ENCODE peak calls at places on chromosomes 6 and 20, in nine cellular contexts. X is adrenal gland; N is CD8-positive, alpha-beta memory T cell; D is ascending aorta; S is CD8-positive, alpha-beta T cell; L is fibroblast of lung; P is upper lobe of right lung; V is mammary epithelial cell; U is pancreas. Q is an unnamed sample. For H3K4me1, the result is how much of the 10 kb centered on the place peaks cover.

GRCh38 chr20:22394583-22394982 is 189.8 kb downstream of the FOXA2 start:
- DNase-seq in V (peak), L (no peak), N (no peak), D (no peak), X (no peak), U (no peak), P (no peak), S (no peak), Q (no peak)

GRCh38 chr20:15889924-15890256 is 683.4 kb downstream of the KIF16B start:
- DNase-seq in U (no peak), V (no peak), D (no peak), X (no peak), L (no peak), N (no peak), P (no peak), S (no peak), Q (no peak)

GRCh38 chr6:149445573-149445972 is 39.2 kb downstream of the ZC3H12D start:
- DNase-seq in N (no peak), S (no peak), V (no peak), D (no peak), P (no peak), L (no peak), U (no peak), X (no peak), Q (no peak)

GRCh38 chr6:27279513-27280063 is 32.1 kb downstream of the PRSS16 start:
- DNase-seq in S (no peak), U (no peak), V (no peak), L (no peak), D (no peak), X (no peak), N (no peak), P (no peak), Q (no peak)

GRCh38 chr6:89140347-89141159 is 5.3 kb upstream of the PM20D2 start:
- DNase-seq in N (no peak), P (no peak), V (peak), L (no peak), X (no peak), U (no peak), S (no peak), D (no peak), Q (no peak)

GRCh38 chr6:17663203-17663602 is 43.5 kb downstream of the NUP153 start:
- DNase-seq in P (no peak), N (no peak), X (no peak), S (no peak), U (no peak), D (no peak), L (no peak), V (no peak), Q (no peak)

GRCh38 chr20:34262488-34263288 is 21.5 kb downstream of the ASIP start:
- DNase-seq in U (no peak), D (no peak), S (no peak), P (peak), L (peak), X (peak), N (no peak), V (no peak), Q (no peak)

GRCh38 chr6:137738197-137738596 is 128.9 kb upstream of the TNFAIP3 start:
- DNase-seq in S (no peak), X (peak), N (no peak), D (no peak), P (no peak), U (no peak), L (peak), V (peak), Q (no peak)

GRCh38 chr6:132401120-132401940 is at the start of gene MOXD1:
- DNase-seq in N (no peak), X (peak), S (no peak), U (peak), L (peak), P (peak), D (no peak), V (peak), Q (no peak)

GRCh38 chr20:45752747-45753146 is 30.6 kb downstream of the SPINT4 start:
- DNase-seq in S (no peak), V (peak), U (no peak), P (no peak), X (no peak), N (no peak), D (no peak), L (peak), Q (no peak)

GRCh38 chr6:154302111-154302752 is 54.4 kb downstream of the IPCEF1 start:
- DNase-seq in N (no peak), X (peak), P (no peak), S (no peak), U (no peak), D (no peak), V (peak), L (peak), Q (no peak)

GRCh38 chr6:17640477-17640917 is 40.4 kb downstream of the FAM8A1 start:
- DNase-seq in V (peak), N (no peak), P (no peak), D (no peak), S (no peak), X (no peak), U (no peak), L (no peak), Q (no peak)

GRCh38 chr6:10272591-10272990 is 142.3 kb downstream of the TFAP2A start:
- DNase-seq in X (no peak), U (no peak), D (no peak), L (peak), S (no peak), P (no peak), N (no peak), V (no peak), Q (no peak)

GRCh38 chr6:140909620-140910019 is 1223.1 kb upstream of the GJE1 start:
- DNase-seq in L (peak), U (no peak), S (no peak), N (no peak), P (no peak), D (no peak), X (no peak), V (no peak), Q (no peak)

GRCh38 chr20:15556869-15557268 is 1016.4 kb downstream of the KIF16B start:
- DNase-seq in V (no peak), N (no peak), S (no peak), P (no peak), D (no peak), L (no peak), U (no peak), X (no peak), Q (no peak)

GRCh38 chr6:43488667-43489276 is 11.4 kb downstream of the TJAP1 start:
- DNase-seq in P (no peak), D (no peak), S (no peak), N (no peak), X (peak), U (no peak), L (peak), V (no peak), Q (no peak)

GRCh38 chr6:136782021-136782770 is 10.1 kb downstream of the MAP3K5 start:
- DNase-seq in V (peak), P (no peak), N (no peak), D (no peak), L (peak), U (no peak), S (no peak), X (no peak), Q (no peak)

GRCh38 chr6:38151580-38152500 is 332.3 kb downstream of the ZFAND3 start:
- DNase-seq in N (no peak), P (peak), D (no peak), S (no peak), U (no peak), L (no peak), V (no peak), X (no peak), Q (no peak)

GRCh38 chr6:35213161-35213823 is 464 bp upstream of the SCUBE3 start:
- DNase-seq in S (no peak), X (no peak), P (no peak), N (no peak), D (no peak), V (no peak), L (no peak), U (no peak), Q (no peak)

GRCh38 chr6:102474041-102474807 is 1080.7 kb downstream of the GRIK2 start:
- DNase-seq in P (no peak), X (no peak), V (no peak), L (no peak), N (no peak), S (no peak), U (no peak), D (no peak), Q (no peak)

GRCh38 chr6:13485923-13486557 is 1.4 kb downstream of the GFOD1 start:
- DNase-seq in V (peak), N (peak), L (peak), S (no peak), D (no peak), X (no peak), P (peak), U (no peak), Q (no peak)

GRCh38 chr6:66605971-66606370 is 898.9 kb upstream of the EYS start:
- DNase-seq in S (no peak), D (no peak), N (no peak), V (no peak), U (no peak), P (no peak), L (no peak), X (no peak), Q (no peak)

GRCh38 chr6:56526860-56527544 is 115.7 kb downstream of the DST start:
- DNase-seq in P (no peak), S (no peak), N (no peak), U (no peak), V (no peak), X (no peak), L (no peak), D (no peak), Q (no peak)

GRCh38 chr6:19035454-19035853 is 648.3 kb downstream of the RNF144B start:
- DNase-seq in N (no peak), L (peak), P (no peak), X (no peak), D (no peak), S (no peak), V (no peak), U (no peak), Q (no peak)

GRCh38 chr6:3518356-3518841 is 61.5 kb upstream of the SLC22A23 start:
- DNase-seq in L (peak), D (no peak), X (no peak), P (no peak), V (peak), N (no peak), U (no peak), S (no peak), Q (no peak)

GRCh38 chr6:94269256-94269655 is 849.9 kb upstream of the EPHA7 start:
- DNase-seq in S (no peak), D (no peak), V (no peak), L (no peak), X (no peak), N (no peak), P (no peak), U (no peak), Q (no peak)

GRCh38 chr6:13354331-13355042 is 26.1 kb upstream of the TBC1D7 start:
- DNase-seq in L (peak), U (no peak), P (no peak), X (no peak), N (no peak), S (no peak), V (no peak), D (no peak), Q (no peak)

GRCh38 chr6:47061631-47062300 is 19.6 kb upstream of the ADGRF1 start:
- DNase-seq in X (peak), U (no peak), P (no peak), S (no peak), N (no peak), L (peak), D (no peak), V (peak), Q (no peak)

GRCh38 chr6:30955367-30956042 is 14.7 kb downstream of the MUCL3 start:
- DNase-seq in S (peak), D (no peak), V (no peak), P (peak), N (peak), X (peak), U (peak), L (peak), Q (peak)

GRCh38 chr20:51377132-51377531 is 165.4 kb downstream of the NFATC2 start:
- DNase-seq in P (peak), X (no peak), L (no peak), S (no peak), V (no peak), N (no peak), D (no peak), U (no peak), Q (no peak)

GRCh38 chr6:23031986-23032385 is 462.6 kb downstream of the HDGFL1 start:
- DNase-seq in S (no peak), P (no peak), V (no peak), N (no peak), D (no peak), X (no peak), U (no peak), L (peak), Q (no peak)

GRCh38 chr20:43916073-43916874 is 1.6 kb downstream of the TOX2 start:
- DNase-seq in U (no peak), N (no peak), P (no peak), L (peak), V (no peak), X (no peak), D (no peak), S (no peak), Q (peak)

GRCh38 chr6:45812937-45813336 is 202.7 kb downstream of the CLIC5 start:
- DNase-seq in D (no peak), N (no peak), U (no peak), L (peak), P (no peak), S (no peak), X (no peak), V (no peak), Q (no peak)

GRCh38 chr20:24779166-24779565 is 169.9 kb upstream of the CST7 start:
- DNase-seq in U (peak), P (peak), N (no peak), X (no peak), V (no peak), L (peak), D (no peak), S (no peak), Q (no peak)

GRCh38 chr20:6562111-6562510 is 205.4 kb upstream of the BMP2 start:
- DNase-seq in X (no peak), S (no peak), V (peak), N (no peak), L (peak), P (no peak), U (no peak), D (no peak), Q (no peak)

GRCh38 chr20:12371955-12372354 is 454.3 kb downstream of the BTBD3 start:
- DNase-seq in S (no peak), D (no peak), L (no peak), U (no peak), X (no peak), N (no peak), V (no peak), P (no peak), Q (no peak)

GRCh38 chr6:90599151-90599550 is 12.3 kb upstream of the MAP3K7 start:
- DNase-seq in S (no peak), L (no peak), X (no peak), V (no peak), D (no peak), P (no peak), U (no peak), N (no peak), Q (no peak)

GRCh38 chr6:80003841-80004198 is 629 bp upstream of the TTK start:
- DNase-seq in V (no peak), P (peak), U (no peak), D (no peak), L (no peak), X (peak), S (peak), N (peak), Q (no peak)

GRCh38 chr20:31831771-31832306 is 12.7 kb downstream of the MYLK2 start:
- DNase-seq in X (no peak), U (no peak), N (no peak), S (no peak), L (no peak), D (no peak), V (no peak), P (no peak), Q (no peak)
- H3K4me1 ChIP-seq in X (under half), U (under half), N (under half), S (under half), L (under half), D (under half), V (under half), P (under half), Q (under half)

DNA sequence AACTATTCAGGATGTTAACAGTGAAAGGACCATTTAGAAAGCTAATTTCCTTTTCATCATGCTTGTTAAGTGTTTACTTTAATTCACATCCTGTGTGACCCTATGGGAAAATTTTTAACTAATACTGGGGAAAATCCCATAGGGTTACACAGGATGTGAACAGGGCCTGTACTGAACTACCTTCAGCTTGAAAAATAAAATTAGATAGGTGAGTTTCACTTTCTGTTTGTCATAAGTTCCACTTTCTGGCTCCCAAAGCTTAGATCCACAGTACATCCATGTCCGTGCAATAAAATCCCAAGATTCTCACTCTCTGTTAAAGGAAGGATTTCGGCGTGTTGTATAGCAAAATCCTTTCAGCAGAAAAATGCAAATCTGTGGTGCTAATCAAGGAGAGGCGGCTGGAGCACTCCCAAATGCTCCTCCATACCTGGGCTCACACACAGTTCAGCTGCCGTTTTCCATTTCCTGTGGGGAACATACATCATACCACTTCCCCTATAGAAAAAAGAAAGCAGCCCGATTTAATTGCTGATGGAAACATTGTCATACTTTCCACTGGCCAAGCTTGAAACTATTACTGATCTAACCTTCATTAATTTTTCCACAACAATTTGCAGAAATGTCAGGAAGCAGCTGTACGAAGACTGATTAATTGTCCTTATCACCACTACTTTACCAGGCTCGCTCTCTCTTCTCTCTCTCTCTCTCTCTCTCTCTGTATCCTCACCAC is 125.2 kb downstream of the HIVEP2 start:
- DNase-seq in S (no peak), U (no peak), X (no peak), V (peak), L (peak), P (no peak), D (no peak), N (peak), Q (peak)
- H3K4me1 ChIP-seq in S (under half), U (under half), X (under half), V (under half), L (under half), P (under half), D (under half), N (half or more), Q (half or more)

DNA sequence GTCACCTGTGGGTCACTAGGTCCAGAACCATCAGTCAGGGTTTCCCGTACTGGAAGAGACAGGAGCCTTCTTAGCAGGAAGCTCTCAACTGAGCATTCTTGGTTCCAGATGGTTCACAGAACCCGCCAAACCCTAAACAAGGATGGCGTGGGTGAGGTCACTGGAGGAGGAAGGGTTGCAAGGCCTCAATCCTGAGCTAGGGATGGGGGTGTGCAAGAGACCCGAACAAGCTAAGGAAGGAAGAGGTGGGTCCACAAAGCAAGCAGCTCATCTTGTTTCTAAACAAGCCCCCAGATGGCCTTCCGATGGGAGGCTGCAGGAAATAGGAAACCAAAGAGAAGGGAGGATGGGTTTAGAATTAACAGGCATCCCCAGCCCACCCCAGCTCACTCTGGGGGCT is 92.7 kb downstream of the PREX1 start:
- DNase-seq in V (no peak), P (no peak), D (no peak), L (no peak), S (no peak), U (no peak), X (no peak), N (no peak), Q (no peak)
- H3K4me1 ChIP-seq in V (under half), P (under half), D (under half), L (under half), S (half or more), U (under half), X (under half), N (under half), Q (under half)

GRCh38 chr6:168570211-168570610 is 129.2 kb downstream of the SMOC2 start:
- DNase-seq in P (no peak), X (no peak), N (no peak), L (no peak), S (no peak), U (no peak), D (no peak), V (no peak), Q (no peak)

GRCh38 chr6:168563656-168564055 is 122.7 kb downstream of the SMOC2 start:
- DNase-seq in V (no peak), N (no peak), L (no peak), U (no peak), P (no peak), S (no peak), D (no peak), X (no peak), Q (no peak)

GRCh38 chr6:168560126-168560525 is 119.1 kb downstream of the SMOC2 start:
- DNase-seq in L (no peak), D (no peak), U (no peak), P (no peak), X (no peak), V (no peak), S (no peak), N (no peak), Q (no peak)

GRCh38 chr6:168562576-168563151 is 121.7 kb downstream of the SMOC2 start:
- DNase-seq in S (no peak), N (no peak), L (no peak), P (no peak), U (no peak), V (no peak), D (no peak), X (no peak), Q (no peak)

DNA sequence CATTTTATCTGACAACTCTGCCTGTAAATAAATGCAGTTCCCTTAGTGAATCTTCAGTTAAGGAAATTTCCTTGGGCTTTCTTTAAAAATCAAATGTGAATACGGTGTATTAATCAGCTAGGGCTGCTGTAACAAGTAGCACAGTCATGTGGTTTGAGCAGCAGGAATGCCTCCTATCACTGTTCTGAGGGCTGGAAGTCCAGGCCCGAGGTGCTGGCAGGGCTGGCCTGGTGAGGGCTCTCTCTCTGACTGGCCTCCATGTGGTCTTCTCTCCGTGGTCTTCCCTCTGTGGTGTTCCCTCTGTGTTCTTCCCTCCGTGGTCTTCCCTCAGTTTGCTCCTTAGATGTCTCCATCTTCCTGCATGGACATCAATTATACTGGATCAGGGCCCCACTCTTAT is 124.1 kb downstream of the SMOC2 start:
- DNase-seq in X (no peak), S (no peak), V (no peak), D (no peak), U (no peak), N (no peak), P (no peak), L (no peak), Q (no peak)
- H3K4me1 ChIP-seq in X (under half), S (under half), V (under half), D (under half), U (under half), N (under half), P (under half), L (under half), Q (under half)

GRCh38 chr6:15410126-15410391 is 164.2 kb downstream of the JARID2 start:
- DNase-seq in V (no peak), D (no peak), P (no peak), S (no peak), N (no peak), L (no peak), X (no peak), U (no peak), Q (no peak)

GRCh38 chr6:15406452-15406851 is 160.6 kb downstream of the JARID2 start:
- DNase-seq in V (no peak), N (no peak), S (no peak), L (no peak), X (no peak), D (no peak), U (no peak), P (no peak), Q (no peak)

GRCh38 chr6:15408758-15409157 is 162.9 kb downstream of the JARID2 start:
- DNase-seq in S (no peak), V (no peak), L (no peak), P (no peak), U (no peak), D (no peak), N (no peak), X (no peak), Q (no peak)

GRCh38 chr6:15409301-15410125 is 163.6 kb downstream of the JARID2 start:
- DNase-seq in U (no peak), V (no peak), L (no peak), X (no peak), S (no peak), P (no peak), D (no peak), N (no peak), Q (no peak)

DNA sequence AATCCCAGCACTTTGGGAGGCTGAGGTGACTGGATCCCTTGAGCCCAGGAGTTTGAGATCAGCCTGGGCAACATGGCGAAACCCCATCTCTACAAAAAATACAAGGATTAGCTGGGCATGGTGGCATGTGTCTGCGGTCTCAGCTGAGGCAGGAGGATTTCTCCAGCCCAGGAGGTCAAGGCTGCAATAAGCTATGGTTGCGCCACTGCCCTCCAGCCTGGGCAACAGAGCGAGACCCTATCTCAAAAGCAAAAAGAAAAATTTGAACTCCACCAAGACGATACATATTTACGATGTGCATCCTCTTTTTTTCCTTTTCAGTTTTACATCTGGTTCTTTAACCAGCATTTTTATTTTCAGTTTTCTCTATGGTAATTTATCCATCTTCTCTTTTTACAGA is 162.1 kb downstream of the JARID2 start:
- DNase-seq in U (no peak), P (no peak), V (no peak), X (no peak), N (no peak), L (no peak), D (no peak), S (no peak), Q (no peak)
- H3K4me1 ChIP-seq in U (under half), P (under half), V (under half), X (under half), N (half or more), L (under half), D (under half), S (under half), Q (half or more)

Q was measured in naive thymus-derived CD4-positive, alpha-beta T cell.